ENCODE peak calls at places on chromosomes 1 and 21, in seven cellular contexts. One of them, this sample, is unnamed.

GRCh38 chr1:36606908-36607651 is 124.4 kb upstream of the CSF3R start:
- DNase-seq in Caco-2: no peak
- DNase-seq in sigmoid colon: no peak
- DNase-seq in choroid plexus epithelial cell: no peak
- DNase-seq in upper lobe of right lung: no peak
- DNase-seq in pancreas: no peak
- DNase-seq in Panc1: no peak
- DNase-seq in this sample: no peak

GRCh38 chr1:153346067-153346723 is 2.4 kb downstream of the PGLYRP4 start:
- DNase-seq in pancreas: no peak
- DNase-seq in Caco-2: no peak
- DNase-seq in choroid plexus epithelial cell: no peak
- DNase-seq in upper lobe of right lung: no peak
- DNase-seq in Panc1: no peak
- DNase-seq in sigmoid colon: no peak
- DNase-seq in this sample: no peak

GRCh38 chr1:106883208-106883607 is 173.3 kb upstream of the PRMT6 start:
- DNase-seq in upper lobe of right lung: no peak
- DNase-seq in sigmoid colon: no peak
- DNase-seq in pancreas: no peak
- DNase-seq in choroid plexus epithelial cell: no peak
- DNase-seq in Panc1: no peak
- DNase-seq in Caco-2: no peak
- DNase-seq in this sample: no peak

GRCh38 chr1:168654198-168654910 is 74.7 kb downstream of the DPT start:
- DNase-seq in sigmoid colon: no peak
- DNase-seq in pancreas: no peak
- DNase-seq in Caco-2: no peak
- DNase-seq in choroid plexus epithelial cell: no peak
- DNase-seq in Panc1: no peak
- DNase-seq in upper lobe of right lung: no peak
- DNase-seq in this sample: no peak

GRCh38 chr1:240199758-240200655 is 108.3 kb downstream of the FMN2 start:
- DNase-seq in Caco-2: no peak
- DNase-seq in sigmoid colon: no peak
- DNase-seq in choroid plexus epithelial cell: no peak
- DNase-seq in pancreas: no peak
- DNase-seq in upper lobe of right lung: no peak
- DNase-seq in Panc1: no peak
- DNase-seq in this sample: no peak

GRCh38 chr1:165861911-165862310 is 34.5 kb downstream of the UCK2 start:
- DNase-seq in choroid plexus epithelial cell: no peak
- DNase-seq in pancreas: no peak
- DNase-seq in sigmoid colon: no peak
- DNase-seq in Panc1: no peak
- DNase-seq in Caco-2: no peak
- DNase-seq in upper lobe of right lung: no peak
- DNase-seq in this sample: no peak

GRCh38 chr21:37675202-37675801 is 241.0 kb downstream of the KCNJ6 start:
- DNase-seq in upper lobe of right lung: peak
- DNase-seq in pancreas: peak
- DNase-seq in choroid plexus epithelial cell: peak
- DNase-seq in sigmoid colon: peak
- DNase-seq in Caco-2: no peak
- DNase-seq in Panc1: no peak
- DNase-seq in this sample: peak

GRCh38 chr1:243420968-243421675 is 165.3 kb downstream of the SDCCAG8 start:
- DNase-seq in Panc1: no peak
- DNase-seq in upper lobe of right lung: no peak
- DNase-seq in Caco-2: no peak
- DNase-seq in choroid plexus epithelial cell: peak
- DNase-seq in sigmoid colon: no peak
- DNase-seq in pancreas: no peak
- DNase-seq in this sample: peak

GRCh38 chr1:9413143-9413876 is 120.6 kb downstream of the SPSB1 start:
- DNase-seq in sigmoid colon: peak
- DNase-seq in Caco-2: peak
- DNase-seq in choroid plexus epithelial cell: peak
- DNase-seq in Panc1: no peak
- DNase-seq in pancreas: peak
- DNase-seq in upper lobe of right lung: peak
- DNase-seq in this sample: peak

GRCh38 chr1:200877839-200878551 is 5.2 kb downstream of the GPR25 start:
- DNase-seq in upper lobe of right lung: no peak
- DNase-seq in sigmoid colon: peak
- DNase-seq in Caco-2: no peak
- DNase-seq in choroid plexus epithelial cell: no peak
- DNase-seq in pancreas: no peak
- DNase-seq in Panc1: no peak
- DNase-seq in this sample: no peak

GRCh38 chr1:15526490-15527339 is at the start of gene DNAJC16:
- DNase-seq in upper lobe of right lung: peak
- DNase-seq in sigmoid colon: peak
- DNase-seq in pancreas: peak
- DNase-seq in Panc1: peak
- DNase-seq in choroid plexus epithelial cell: peak
- DNase-seq in Caco-2: peak
- DNase-seq in this sample: peak

GRCh38 chr1:216805233-216805632 is 82.0 kb upstream of the ESRRG start:
- DNase-seq in upper lobe of right lung: no peak
- DNase-seq in pancreas: no peak
- DNase-seq in Caco-2: no peak
- DNase-seq in Panc1: no peak
- DNase-seq in sigmoid colon: no peak
- DNase-seq in choroid plexus epithelial cell: no peak
- DNase-seq in this sample: no peak

GRCh38 chr1:162217674-162218073 is 148.2 kb downstream of the NOS1AP start:
- DNase-seq in pancreas: no peak
- DNase-seq in choroid plexus epithelial cell: no peak
- DNase-seq in Caco-2: no peak
- DNase-seq in sigmoid colon: no peak
- DNase-seq in upper lobe of right lung: no peak
- DNase-seq in Panc1: no peak
- DNase-seq in this sample: no peak

GRCh38 chr1:20573987-20574386 is 14.9 kb upstream of the CDA start:
- DNase-seq in Panc1: no peak
- DNase-seq in sigmoid colon: no peak
- DNase-seq in upper lobe of right lung: no peak
- DNase-seq in Caco-2: no peak
- DNase-seq in pancreas: no peak
- DNase-seq in choroid plexus epithelial cell: no peak
- DNase-seq in this sample: no peak

GRCh38 chr1:177820213-177820612 is 149.6 kb downstream of the SEC16B start:
- DNase-seq in pancreas: no peak
- DNase-seq in choroid plexus epithelial cell: no peak
- DNase-seq in upper lobe of right lung: no peak
- DNase-seq in sigmoid colon: no peak
- DNase-seq in Caco-2: no peak
- DNase-seq in Panc1: no peak
- DNase-seq in this sample: no peak

DNA sequence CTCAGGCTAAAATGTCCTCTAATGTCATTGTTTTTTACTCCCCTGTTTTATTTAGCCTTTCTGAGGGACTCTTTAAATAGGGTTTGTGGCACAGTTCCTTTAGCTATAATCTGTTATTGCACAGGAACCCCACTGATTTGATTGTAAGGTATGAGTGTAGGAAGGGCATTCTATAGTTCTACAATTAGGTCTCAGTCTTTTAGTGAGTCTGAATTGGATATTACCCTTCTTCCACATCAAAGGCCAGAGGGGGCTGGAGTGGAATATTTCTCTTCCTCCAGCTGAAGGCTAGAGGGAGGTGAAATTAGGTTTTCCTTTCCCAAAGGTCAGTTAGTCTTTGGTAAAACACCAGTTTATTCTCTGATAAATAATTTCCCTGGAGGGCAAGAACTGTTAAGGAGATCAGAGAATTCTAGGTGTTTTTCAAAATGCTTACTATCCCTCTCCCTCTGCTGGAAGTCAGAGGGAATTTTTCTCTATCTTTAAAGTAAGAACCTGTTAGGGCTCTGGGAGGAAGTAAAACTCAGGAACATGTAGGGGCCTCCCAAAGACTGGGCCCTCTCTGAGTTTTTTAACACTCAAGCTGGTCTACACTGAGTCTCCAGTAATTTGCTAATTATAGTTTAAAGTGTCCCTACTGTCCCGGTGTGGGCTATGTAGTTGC is 176.3 kb upstream of the ZNHIT6 start:
- DNase-seq in choroid plexus epithelial cell: peak
- DNase-seq in sigmoid colon: no peak
- DNase-seq in Panc1: peak
- DNase-seq in pancreas: no peak
- DNase-seq in Caco-2: no peak
- DNase-seq in upper lobe of right lung: no peak
- DNase-seq in this sample: peak
- TF ChIP-seq CTCF in choroid plexus epithelial cell: peak
- TF ChIP-seq CTCF in sigmoid colon: no peak
- TF ChIP-seq CTCF in Panc1: peak
- TF ChIP-seq CTCF in pancreas: no peak
- TF ChIP-seq CTCF in Caco-2: no peak
- TF ChIP-seq CTCF in upper lobe of right lung: peak
- TF ChIP-seq CTCF in this sample: peak

GRCh38 chr1:156495401-156496140 is 5.0 kb downstream of the MEF2D start:
- DNase-seq in choroid plexus epithelial cell: no peak
- DNase-seq in upper lobe of right lung: no peak
- DNase-seq in Caco-2: no peak
- DNase-seq in Panc1: no peak
- DNase-seq in pancreas: no peak
- DNase-seq in sigmoid colon: peak
- DNase-seq in this sample: no peak

GRCh38 chr1:156498447-156499193 is 2.0 kb downstream of the MEF2D start:
- DNase-seq in Panc1: no peak
- DNase-seq in Caco-2: no peak
- DNase-seq in choroid plexus epithelial cell: peak
- DNase-seq in upper lobe of right lung: peak
- DNase-seq in pancreas: peak
- DNase-seq in sigmoid colon: peak
- DNase-seq in this sample: peak

GRCh38 chr1:156497743-156498446 is 2.7 kb downstream of the MEF2D start:
- DNase-seq in Panc1: no peak
- DNase-seq in pancreas: peak
- DNase-seq in choroid plexus epithelial cell: no peak
- DNase-seq in Caco-2: no peak
- DNase-seq in sigmoid colon: peak
- DNase-seq in upper lobe of right lung: peak
- DNase-seq in this sample: no peak

GRCh38 chr1:156496211-156496761 is 4.3 kb downstream of the MEF2D start:
- DNase-seq in choroid plexus epithelial cell: no peak
- DNase-seq in pancreas: no peak
- DNase-seq in Caco-2: no peak
- DNase-seq in Panc1: no peak
- DNase-seq in upper lobe of right lung: peak
- DNase-seq in sigmoid colon: no peak
- DNase-seq in this sample: no peak

DNA sequence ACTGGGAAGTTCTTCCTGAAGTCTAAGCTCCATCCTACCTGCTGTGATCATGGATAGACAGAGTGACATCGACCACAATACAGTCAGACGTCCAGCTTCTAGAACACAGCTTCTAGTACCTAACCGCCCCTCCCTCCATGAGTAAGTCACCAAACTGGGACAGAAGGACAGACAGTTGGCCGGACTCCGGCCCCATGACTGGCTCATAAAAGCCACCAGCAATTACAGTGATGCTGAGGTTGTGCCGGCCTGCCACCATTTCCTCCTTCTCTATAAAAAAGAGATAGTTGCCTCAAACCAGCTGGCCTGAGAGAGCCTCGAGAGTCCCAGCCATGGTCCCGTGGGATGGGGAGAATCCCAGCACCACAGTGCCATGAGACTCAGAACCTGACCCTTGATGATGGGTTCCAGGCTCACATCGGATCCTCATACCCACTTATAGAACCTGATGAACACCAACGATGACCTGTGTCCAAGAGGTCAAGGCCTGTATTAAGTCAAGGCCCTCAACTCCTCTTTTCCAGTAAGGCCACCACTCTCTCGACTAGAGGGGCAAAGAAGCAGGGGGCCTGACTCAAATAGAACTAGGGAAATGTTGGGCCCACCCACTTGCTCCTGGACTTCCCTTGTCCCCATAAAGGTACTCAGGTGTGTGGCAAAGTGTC is 3.4 kb downstream of the MEF2D start:
- DNase-seq in choroid plexus epithelial cell: no peak
- DNase-seq in upper lobe of right lung: peak
- DNase-seq in pancreas: no peak
- DNase-seq in Panc1: no peak
- DNase-seq in Caco-2: no peak
- DNase-seq in sigmoid colon: peak
- DNase-seq in this sample: no peak
- H3K4me3 ChIP-seq in choroid plexus epithelial cell: no peak
- H3K4me3 ChIP-seq in upper lobe of right lung: peak
- H3K4me3 ChIP-seq in pancreas: peak
- H3K4me3 ChIP-seq in Panc1: no peak
- H3K4me3 ChIP-seq in Caco-2: no peak
- H3K4me3 ChIP-seq in sigmoid colon: peak
- H3K4me3 ChIP-seq in this sample: no peak

GRCh38 chr1:30705673-30706072 is 17.7 kb downstream of the MATN1 start:
- DNase-seq in pancreas: no peak
- DNase-seq in upper lobe of right lung: no peak
- DNase-seq in choroid plexus epithelial cell: no peak
- DNase-seq in Panc1: no peak
- DNase-seq in Caco-2: no peak
- DNase-seq in sigmoid colon: no peak
- DNase-seq in this sample: no peak
- TF ChIP-seq CTCF in pancreas: no peak
- TF ChIP-seq CTCF in upper lobe of right lung: no peak
- TF ChIP-seq CTCF in choroid plexus epithelial cell: no peak
- TF ChIP-seq CTCF in Panc1: no peak
- TF ChIP-seq CTCF in Caco-2: no peak
- TF ChIP-seq CTCF in sigmoid colon: no peak
- TF ChIP-seq CTCF in this sample: no peak

GRCh38 chr1:221644663-221645258 is 97.1 kb downstream of the DUSP10 start:
- DNase-seq in upper lobe of right lung: no peak
- DNase-seq in Panc1: no peak
- DNase-seq in pancreas: no peak
- DNase-seq in Caco-2: no peak
- DNase-seq in sigmoid colon: no peak
- DNase-seq in choroid plexus epithelial cell: no peak
- DNase-seq in this sample: no peak

GRCh38 chr1:221644176-221644510 is 97.7 kb downstream of the DUSP10 start:
- DNase-seq in Caco-2: no peak
- DNase-seq in Panc1: no peak
- DNase-seq in pancreas: no peak
- DNase-seq in upper lobe of right lung: no peak
- DNase-seq in sigmoid colon: no peak
- DNase-seq in choroid plexus epithelial cell: no peak
- DNase-seq in this sample: no peak

GRCh38 chr1:221643404-221644175 is 98.3 kb downstream of the DUSP10 start:
- DNase-seq in sigmoid colon: no peak
- DNase-seq in upper lobe of right lung: no peak
- DNase-seq in Panc1: no peak
- DNase-seq in pancreas: no peak
- DNase-seq in Caco-2: no peak
- DNase-seq in choroid plexus epithelial cell: no peak
- DNase-seq in this sample: no peak

DNA sequence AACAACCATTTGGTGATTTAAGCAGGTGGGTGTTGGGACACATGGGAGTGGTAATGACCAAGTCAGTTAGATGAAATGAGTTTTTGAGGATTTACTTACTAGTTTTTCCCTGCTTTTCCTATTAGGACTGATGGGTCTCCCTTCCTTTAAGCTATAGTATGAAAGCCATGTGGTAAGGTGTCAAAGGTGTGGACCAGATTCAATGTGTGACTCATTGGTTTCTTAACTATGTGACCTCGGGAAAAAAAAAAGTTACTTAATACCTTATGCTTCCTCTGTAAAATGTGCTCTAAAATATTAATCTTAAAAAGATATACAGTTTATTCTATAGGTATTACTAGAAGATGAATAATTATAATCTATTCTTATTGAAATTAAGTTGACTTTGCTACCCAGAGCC is 93.7 kb downstream of the DUSP10 start:
- DNase-seq in Caco-2: no peak
- DNase-seq in sigmoid colon: no peak
- DNase-seq in choroid plexus epithelial cell: no peak
- DNase-seq in Panc1: no peak
- DNase-seq in upper lobe of right lung: no peak
- DNase-seq in pancreas: no peak
- DNase-seq in this sample: no peak
- H3K4me3 ChIP-seq in Caco-2: no peak
- H3K4me3 ChIP-seq in sigmoid colon: no peak
- H3K4me3 ChIP-seq in choroid plexus epithelial cell: no peak
- H3K4me3 ChIP-seq in Panc1: no peak
- H3K4me3 ChIP-seq in upper lobe of right lung: no peak
- H3K4me3 ChIP-seq in pancreas: no peak
- H3K4me3 ChIP-seq in this sample: no peak

This sample was measured in fibroblast of pulmonary artery.